ENCODE peak calls at places on chromosome 19, in six cellular contexts. One of them, this sample, is unnamed.

GRCh38 chr19:57279418-57280164 is 694 bp upstream of the ZNF460 start:
- DNase-seq in endodermal cell: peak; percentile 95
- DNase-seq in cardiac muscle cell: peak; percentile 98
- DNase-seq in hepatocyte: peak; percentile 97
- DNase-seq in tibial nerve: peak; percentile 86
- DNase-seq in OCI-LY7: peak; percentile 95
- DNase-seq in this sample: peak; percentile 94

GRCh38 chr19:3532154-3533019 is 6.6 kb upstream of the TEKTIP1 start:
- DNase-seq in endodermal cell: no peak
- DNase-seq in cardiac muscle cell: no peak
- DNase-seq in hepatocyte: no peak
- DNase-seq in tibial nerve: no peak
- DNase-seq in OCI-LY7: no peak
- DNase-seq in this sample: peak; percentile 81

GRCh38 chr19:18368504-18369222 is 17.3 kb upstream of the GDF15 start:
- DNase-seq in endodermal cell: no peak
- DNase-seq in cardiac muscle cell: no peak
- DNase-seq in hepatocyte: no peak
- DNase-seq in tibial nerve: no peak
- DNase-seq in OCI-LY7: no peak
- DNase-seq in this sample: no peak

GRCh38 chr19:58328999-58329398 is 2.2 kb downstream of the ZSCAN22 start:
- DNase-seq in endodermal cell: peak; percentile 92
- DNase-seq in cardiac muscle cell: no peak
- DNase-seq in hepatocyte: no peak
- DNase-seq in tibial nerve: no peak
- DNase-seq in OCI-LY7: peak; percentile 59
- DNase-seq in this sample: no peak

GRCh38 chr19:44315883-44316282 is 11.1 kb upstream of the ZNF235 start:
- DNase-seq in endodermal cell: no peak
- DNase-seq in cardiac muscle cell: no peak
- DNase-seq in hepatocyte: no peak
- DNase-seq in tibial nerve: no peak
- DNase-seq in OCI-LY7: no peak
- DNase-seq in this sample: no peak

GRCh38 chr19:18519962-18520847 is 1.7 kb downstream of the ELL start:
- DNase-seq in endodermal cell: peak; percentile 88
- DNase-seq in cardiac muscle cell: peak; percentile 81
- DNase-seq in hepatocyte: peak; percentile 92
- DNase-seq in tibial nerve: peak; percentile 49
- DNase-seq in OCI-LY7: peak; percentile 79
- DNase-seq in this sample: peak; percentile 94

GRCh38 chr19:38559428-38560401 is 58.0 kb downstream of the MAP4K1 start:
- DNase-seq in endodermal cell: no peak
- DNase-seq in cardiac muscle cell: no peak
- DNase-seq in hepatocyte: no peak
- DNase-seq in tibial nerve: no peak
- DNase-seq in OCI-LY7: peak; percentile 27
- DNase-seq in this sample: peak; percentile 53

GRCh38 chr19:28977826-28978225 is 235.1 kb downstream of the UQCRFS1 start:
- DNase-seq in endodermal cell: peak; percentile 75
- DNase-seq in cardiac muscle cell: no peak
- DNase-seq in hepatocyte: no peak
- DNase-seq in tibial nerve: no peak
- DNase-seq in OCI-LY7: no peak
- DNase-seq in this sample: no peak

GRCh38 chr19:53865918-53866696 is 1.6 kb upstream of the MYADM start:
- DNase-seq in endodermal cell: peak; percentile 87
- DNase-seq in cardiac muscle cell: peak; percentile 76
- DNase-seq in hepatocyte: peak; percentile 91
- DNase-seq in tibial nerve: no peak
- DNase-seq in OCI-LY7: no peak
- DNase-seq in this sample: peak; percentile 90

GRCh38 chr19:18362934-18363542 is 22.6 kb downstream of the PGPEP1 start:
- DNase-seq in endodermal cell: no peak
- DNase-seq in cardiac muscle cell: peak; percentile 38
- DNase-seq in hepatocyte: no peak
- DNase-seq in tibial nerve: no peak
- DNase-seq in OCI-LY7: no peak
- DNase-seq in this sample: no peak

GRCh38 chr19:447064-447426 is 13.8 kb downstream of the SHC2 start:
- DNase-seq in endodermal cell: no peak
- DNase-seq in cardiac muscle cell: no peak
- DNase-seq in hepatocyte: no peak
- DNase-seq in tibial nerve: no peak
- DNase-seq in OCI-LY7: no peak
- DNase-seq in this sample: no peak

GRCh38 chr19:12782424-12783225 is 7.3 kb upstream of the HOOK2 start:
- DNase-seq in endodermal cell: peak; percentile 78
- DNase-seq in cardiac muscle cell: peak; percentile 93
- DNase-seq in hepatocyte: peak; percentile 89
- DNase-seq in tibial nerve: peak; percentile 81
- DNase-seq in OCI-LY7: peak; percentile 54
- DNase-seq in this sample: peak; percentile 97

GRCh38 chr19:13986348-13986904 is 19.7 kb downstream of the RFX1 start:
- DNase-seq in endodermal cell: peak; percentile 92
- DNase-seq in cardiac muscle cell: peak; percentile 77
- DNase-seq in hepatocyte: peak; percentile 42
- DNase-seq in tibial nerve: peak; percentile 74
- DNase-seq in OCI-LY7: peak; percentile 98
- DNase-seq in this sample: peak; percentile 100

GRCh38 chr19:10295847-10296591 is 6.3 kb downstream of the ICAM5 start:
- DNase-seq in endodermal cell: peak; percentile 80
- DNase-seq in cardiac muscle cell: no peak
- DNase-seq in hepatocyte: no peak
- DNase-seq in tibial nerve: no peak
- DNase-seq in OCI-LY7: no peak
- DNase-seq in this sample: peak; percentile 82

GRCh38 chr19:5338661-5339469 is 1.7 kb downstream of the PTPRS start:
- DNase-seq in endodermal cell: peak; percentile 82
- DNase-seq in cardiac muscle cell: no peak
- DNase-seq in hepatocyte: peak; percentile 34
- DNase-seq in tibial nerve: no peak
- DNase-seq in OCI-LY7: no peak
- DNase-seq in this sample: peak; percentile 86

GRCh38 chr19:29681422-29682235 is 16.4 kb downstream of the PLEKHF1 start:
- DNase-seq in endodermal cell: no peak
- DNase-seq in cardiac muscle cell: peak; percentile 57
- DNase-seq in hepatocyte: no peak
- DNase-seq in tibial nerve: peak; percentile 33
- DNase-seq in OCI-LY7: no peak
- DNase-seq in this sample: peak; percentile 91

GRCh38 chr19:611506-611869 is 21.8 kb downstream of the HCN2 start:
- DNase-seq in endodermal cell: no peak
- DNase-seq in cardiac muscle cell: peak; percentile 91
- DNase-seq in hepatocyte: no peak
- DNase-seq in tibial nerve: no peak
- DNase-seq in OCI-LY7: no peak
- DNase-seq in this sample: peak; percentile 100

GRCh38 chr19:10155834-10156233 is 36.1 kb upstream of the EIF3G start:
- DNase-seq in endodermal cell: no peak
- DNase-seq in cardiac muscle cell: peak; percentile 8
- DNase-seq in hepatocyte: no peak
- DNase-seq in tibial nerve: no peak
- DNase-seq in OCI-LY7: no peak
- DNase-seq in this sample: peak; percentile 90

GRCh38 chr19:43639507-43640423 is at the start of gene CADM4:
- DNase-seq in endodermal cell: peak; percentile 82
- DNase-seq in cardiac muscle cell: no peak
- DNase-seq in hepatocyte: peak; percentile 63
- DNase-seq in tibial nerve: no peak
- DNase-seq in OCI-LY7: no peak
- DNase-seq in this sample: peak; percentile 69

GRCh38 chr19:43148233-43148632 is 38.1 kb downstream of the PSG5 start:
- DNase-seq in endodermal cell: no peak
- DNase-seq in cardiac muscle cell: peak; percentile 18
- DNase-seq in hepatocyte: no peak
- DNase-seq in tibial nerve: no peak
- DNase-seq in OCI-LY7: no peak
- DNase-seq in this sample: peak; percentile 21

GRCh38 chr19:43784981-43785808 is 4.4 kb upstream of the KCNN4 start:
- DNase-seq in endodermal cell: peak; percentile 88
- DNase-seq in cardiac muscle cell: peak; percentile 72
- DNase-seq in hepatocyte: peak; percentile 82
- DNase-seq in tibial nerve: peak; percentile 65
- DNase-seq in OCI-LY7: peak; percentile 86
- DNase-seq in this sample: peak; percentile 88

GRCh38 chr19:310141-310651 is 19.0 kb upstream of the PLPP2 start:
- DNase-seq in endodermal cell: no peak
- DNase-seq in cardiac muscle cell: no peak
- DNase-seq in hepatocyte: no peak
- DNase-seq in tibial nerve: no peak
- DNase-seq in OCI-LY7: no peak
- DNase-seq in this sample: peak; percentile 75

GRCh38 chr19:14337510-14337909 is 43.7 kb upstream of the ADGRE5 start:
- DNase-seq in endodermal cell: peak; percentile 91
- DNase-seq in cardiac muscle cell: peak; percentile 30
- DNase-seq in hepatocyte: peak; percentile 29
- DNase-seq in tibial nerve: no peak
- DNase-seq in OCI-LY7: peak; percentile 66
- DNase-seq in this sample: no peak

GRCh38 chr19:8238251-8238650 is 29.1 kb downstream of the CERS4 start:
- DNase-seq in endodermal cell: no peak
- DNase-seq in cardiac muscle cell: no peak
- DNase-seq in hepatocyte: no peak
- DNase-seq in tibial nerve: no peak
- DNase-seq in OCI-LY7: no peak
- DNase-seq in this sample: peak; percentile 45

GRCh38 chr19:35484637-35485036 is 5.6 kb downstream of the KRTDAP start:
- DNase-seq in endodermal cell: no peak
- DNase-seq in cardiac muscle cell: no peak
- DNase-seq in hepatocyte: no peak
- DNase-seq in tibial nerve: no peak
- DNase-seq in OCI-LY7: peak; percentile 56
- DNase-seq in this sample: no peak

GRCh38 chr19:31214997-31215396 is 134.2 kb downstream of the TSHZ3 start:
- DNase-seq in endodermal cell: no peak
- DNase-seq in cardiac muscle cell: no peak
- DNase-seq in hepatocyte: no peak
- DNase-seq in tibial nerve: no peak
- DNase-seq in OCI-LY7: no peak
- DNase-seq in this sample: no peak

GRCh38 chr19:49339364-49340068 is 4.3 kb downstream of the CD37 start:
- DNase-seq in endodermal cell: peak; percentile 96
- DNase-seq in cardiac muscle cell: peak; percentile 96
- DNase-seq in hepatocyte: peak; percentile 87
- DNase-seq in tibial nerve: peak; percentile 77
- DNase-seq in OCI-LY7: no peak
- DNase-seq in this sample: peak; percentile 98
- H3K4me1 ChIP-seq in endodermal cell: no peaks in the 10 kb centered on the region
- H3K4me1 ChIP-seq in cardiac muscle cell: no peaks in the 10 kb centered on the region
- H3K4me1 ChIP-seq in hepatocyte: no peaks in the 10 kb centered on the region
- H3K4me1 ChIP-seq in tibial nerve: peaks cover 15% of the 10 kb centered on the region
- H3K4me1 ChIP-seq in OCI-LY7: peaks cover 58% of the 10 kb centered on the region
- H3K4me1 ChIP-seq in this sample: peaks cover 8% of the 10 kb centered on the region

GRCh38 chr19:51824603-51825002 is 29.6 kb downstream of the FPR3 start:
- DNase-seq in endodermal cell: no peak
- DNase-seq in cardiac muscle cell: no peak
- DNase-seq in hepatocyte: no peak
- DNase-seq in tibial nerve: no peak
- DNase-seq in OCI-LY7: peak; percentile 13
- DNase-seq in this sample: no peak

DNA sequence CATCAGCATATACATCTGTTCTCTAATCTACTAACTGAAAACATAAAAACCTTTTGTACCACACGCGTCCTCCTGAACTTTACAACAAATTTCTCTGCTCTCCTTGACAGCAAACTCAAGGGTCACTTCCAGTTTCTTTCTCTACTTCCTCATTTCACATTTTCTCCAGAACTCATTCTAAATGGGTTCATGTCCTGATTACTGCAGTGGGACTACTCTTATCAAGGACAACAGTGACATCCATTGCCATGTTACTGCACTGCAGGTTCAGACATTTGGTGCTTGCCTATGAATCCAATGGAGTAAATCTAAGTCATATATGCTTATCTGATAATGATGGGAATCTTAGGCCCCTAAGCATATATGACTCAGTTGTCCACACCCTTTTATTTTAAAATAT is 35.3 kb downstream of the FPR3 start:
- DNase-seq in endodermal cell: no peak
- DNase-seq in cardiac muscle cell: peak; percentile 57
- DNase-seq in hepatocyte: no peak
- DNase-seq in tibial nerve: no peak
- DNase-seq in OCI-LY7: peak; percentile 5
- DNase-seq in this sample: no peak
- TF ChIP-seq CTCF in endodermal cell: no peak
- TF ChIP-seq CTCF in cardiac muscle cell: peak; percentile 32
- TF ChIP-seq CTCF in hepatocyte: no peak
- TF ChIP-seq CTCF in tibial nerve: no peak
- TF ChIP-seq CTCF in OCI-LY7: peak; percentile 40
- TF ChIP-seq CTCF in this sample: peak; percentile 17

GRCh38 chr19:40907968-40908735 is 26.1 kb upstream of the CYP2A7 start:
- DNase-seq in endodermal cell: peak; percentile 74
- DNase-seq in cardiac muscle cell: no peak
- DNase-seq in hepatocyte: no peak
- DNase-seq in tibial nerve: no peak
- DNase-seq in OCI-LY7: no peak
- DNase-seq in this sample: peak; percentile 41
- H3K4me3 ChIP-seq in endodermal cell: no peak overlapping the region
- H3K4me3 ChIP-seq in cardiac muscle cell: peak overlapping the region; percentile 10
- H3K4me3 ChIP-seq in hepatocyte: no peak overlapping the region
- H3K4me3 ChIP-seq in tibial nerve: no peak overlapping the region
- H3K4me3 ChIP-seq in OCI-LY7: no peak overlapping the region
- H3K4me3 ChIP-seq in this sample: no peak overlapping the region

GRCh38 chr19:1849999-1850398 is 1.7 kb upstream of the REXO1 start:
- DNase-seq in endodermal cell: no peak
- DNase-seq in cardiac muscle cell: no peak
- DNase-seq in hepatocyte: no peak
- DNase-seq in tibial nerve: no peak
- DNase-seq in OCI-LY7: no peak
- DNase-seq in this sample: no peak

GRCh38 chr19:1847684-1848398 is 442 bp downstream of the REXO1 start:
- DNase-seq in endodermal cell: peak; percentile 80
- DNase-seq in cardiac muscle cell: peak; percentile 64
- DNase-seq in hepatocyte: peak; percentile 87
- DNase-seq in tibial nerve: no peak
- DNase-seq in OCI-LY7: peak; percentile 33
- DNase-seq in this sample: peak; percentile 97

GRCh38 chr19:1848399-1849131 is at the start of gene REXO1:
- DNase-seq in endodermal cell: peak; percentile 99
- DNase-seq in cardiac muscle cell: peak; percentile 95
- DNase-seq in hepatocyte: peak; percentile 97
- DNase-seq in tibial nerve: peak; percentile 98
- DNase-seq in OCI-LY7: peak; percentile 96
- DNase-seq in this sample: peak; percentile 100

GRCh38 chr19:1847348-1847683 is 967 bp downstream of the REXO1 start:
- DNase-seq in endodermal cell: no peak
- DNase-seq in cardiac muscle cell: no peak
- DNase-seq in hepatocyte: no peak
- DNase-seq in tibial nerve: no peak
- DNase-seq in OCI-LY7: no peak
- DNase-seq in this sample: no peak

DNA sequence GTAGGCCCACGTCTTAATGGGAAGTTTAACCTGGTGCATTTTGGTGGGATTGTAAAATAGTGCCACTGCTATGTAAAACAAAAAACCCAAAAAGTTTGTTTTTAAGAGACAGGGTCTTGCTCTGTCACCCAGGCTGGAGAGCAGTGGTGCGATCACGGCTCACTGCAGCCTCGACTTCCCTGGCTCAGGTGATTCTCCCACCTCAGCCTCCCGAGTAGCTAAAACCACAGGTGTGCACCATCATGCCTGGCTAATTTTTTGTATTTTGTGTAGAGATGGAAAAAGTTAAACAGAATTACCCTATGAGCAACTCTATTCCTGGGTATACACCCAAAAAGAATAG is 820 bp upstream of the REXO1 start:
- DNase-seq in endodermal cell: no peak
- DNase-seq in cardiac muscle cell: no peak
- DNase-seq in hepatocyte: no peak
- DNase-seq in tibial nerve: no peak
- DNase-seq in OCI-LY7: no peak
- DNase-seq in this sample: no peak
- H3K4me1 ChIP-seq in endodermal cell: peaks cover 3% of the 10 kb centered on the region
- H3K4me1 ChIP-seq in cardiac muscle cell: peaks cover 17% of the 10 kb centered on the region
- H3K4me1 ChIP-seq in hepatocyte: peaks cover 14% of the 10 kb centered on the region
- H3K4me1 ChIP-seq in tibial nerve: peaks cover 59% of the 10 kb centered on the region
- H3K4me1 ChIP-seq in OCI-LY7: peaks cover 32% of the 10 kb centered on the region
- H3K4me1 ChIP-seq in this sample: peaks cover 13% of the 10 kb centered on the region